ENCODE peak calls at places on chromosome 18, in eight cellular contexts. Z is PC-9, J is hepatocyte, U is cardiac muscle cell, V is mammary epithelial cell, C is heart right ventricle, O is A549, F is dorsolateral prefrontal cortex. L is an unnamed sample.

GRCh38 chr18:68840554-68841263 is 42.8 kb downstream of the CCDC102B start:
- DNase-seq in Z (no peak), J (peak), U (no peak), V (peak), C (peak), O (peak), F (peak), L (peak)

GRCh38 chr18:12960846-12961397 is 13.1 kb downstream of the SEH1L start:
- DNase-seq in Z (no peak), J (peak), U (no peak), V (no peak), C (no peak), O (no peak), F (no peak), L (no peak)

GRCh38 chr18:44811586-44812125 is 131.0 kb downstream of the SETBP1 start:
- DNase-seq in Z (no peak), J (no peak), U (no peak), V (no peak), C (no peak), O (no peak), F (no peak), L (no peak)

GRCh38 chr18:67516432-67517223 is at the start of gene DSEL:
- DNase-seq in Z (peak), J (peak), U (peak), V (peak), C (peak), O (peak), F (peak), L (peak)

GRCh38 chr18:7784171-7784570 is 217.1 kb downstream of the PTPRM start:
- DNase-seq in Z (no peak), J (no peak), U (no peak), V (no peak), C (no peak), O (no peak), F (no peak), L (no peak)

GRCh38 chr18:3150688-3151087 is 69.1 kb downstream of the MYOM1 start:
- DNase-seq in Z (no peak), J (no peak), U (no peak), V (no peak), C (no peak), O (no peak), F (no peak), L (no peak)

GRCh38 chr18:6773777-6774176 is 44.3 kb downstream of the ARHGAP28 start:
- DNase-seq in Z (no peak), J (no peak), U (no peak), V (no peak), C (no peak), O (no peak), F (no peak), L (no peak)

GRCh38 chr18:73986711-73987110 is 160.9 kb downstream of the FBXO15 start:
- DNase-seq in Z (no peak), J (no peak), U (no peak), V (no peak), C (no peak), O (no peak), F (no peak), L (no peak)

GRCh38 chr18:12432196-12432595 is 24.5 kb downstream of the PRELID3A start:
- DNase-seq in Z (no peak), J (no peak), U (no peak), V (no peak), C (no peak), O (no peak), F (no peak), L (no peak)

GRCh38 chr18:8849696-8850095 is 144.3 kb downstream of the MTCL1 start:
- DNase-seq in Z (no peak), J (no peak), U (no peak), V (no peak), C (no peak), O (no peak), F (no peak), L (no peak)

GRCh38 chr18:44564922-44565321 is 115.8 kb upstream of the SETBP1 start:
- DNase-seq in Z (peak), J (peak), U (peak), V (peak), C (no peak), O (no peak), F (no peak), L (no peak)

GRCh38 chr18:7566587-7567486 is at the start of gene PTPRM:
- DNase-seq in Z (no peak), J (peak), U (peak), V (peak), C (peak), O (peak), F (peak), L (peak)

GRCh38 chr18:11950824-11951223 is 30.5 kb upstream of the IMPA2 start:
- DNase-seq in Z (no peak), J (no peak), U (no peak), V (no peak), C (no peak), O (no peak), F (no peak), L (no peak)

GRCh38 chr18:75223687-75224347 is 13.2 kb downstream of the TSHZ1 start:
- DNase-seq in Z (no peak), J (peak), U (no peak), V (no peak), C (no peak), O (no peak), F (no peak), L (no peak)

GRCh38 chr18:9993846-9994660 is 80.2 kb downstream of the VAPA start:
- DNase-seq in Z (no peak), J (no peak), U (no peak), V (no peak), C (no peak), O (no peak), F (no peak), L (no peak)

GRCh38 chr18:22813648-22814328 is 119.3 kb upstream of the RBBP8 start:
- DNase-seq in Z (peak), J (peak), U (peak), V (peak), C (no peak), O (peak), F (no peak), L (peak)

GRCh38 chr18:2958819-2959298 is 54.1 kb downstream of the LPIN2 start:
- DNase-seq in Z (no peak), J (peak), U (no peak), V (no peak), C (no peak), O (no peak), F (no peak), L (no peak)

GRCh38 chr18:12336887-12337286 is 28.8 kb downstream of the TUBB6 start:
- DNase-seq in Z (peak), J (peak), U (peak), V (peak), C (no peak), O (no peak), F (no peak), L (peak)

GRCh38 chr18:3012306-3012919 is 531 bp downstream of the LPIN2 start:
- DNase-seq in Z (no peak), J (peak), U (no peak), V (no peak), C (peak), O (peak), F (peak), L (peak)

GRCh38 chr18:74065366-74065765 is 82.3 kb downstream of the FBXO15 start:
- DNase-seq in Z (no peak), J (no peak), U (no peak), V (no peak), C (no peak), O (no peak), F (no peak), L (no peak)

GRCh38 chr18:50162486-50163304 is 32.3 kb downstream of the MYO5B start:
- DNase-seq in Z (peak), J (no peak), U (no peak), V (peak), C (no peak), O (no peak), F (no peak), L (no peak)

GRCh38 chr18:66867653-66868052 is 263.8 kb upstream of the CDH19 start:
- DNase-seq in Z (no peak), J (no peak), U (no peak), V (peak), C (no peak), O (no peak), F (no peak), L (peak)

GRCh38 chr18:73879771-73880170 is 267.9 kb downstream of the FBXO15 start:
- DNase-seq in Z (no peak), J (no peak), U (no peak), V (no peak), C (no peak), O (no peak), F (no peak), L (no peak)

GRCh38 chr18:31738460-31739407 is 21.9 kb downstream of the SLC25A52 start:
- DNase-seq in Z (no peak), J (peak), U (no peak), V (peak), C (no peak), O (peak), F (no peak), L (no peak)

GRCh38 chr18:22872894-22873537 is 60.1 kb upstream of the RBBP8 start:
- DNase-seq in Z (no peak), J (peak), U (no peak), V (no peak), C (no peak), O (peak), F (no peak), L (no peak)

GRCh38 chr18:27377251-27377650 is 192.1 kb upstream of the CHST9 start:
- DNase-seq in Z (peak), J (no peak), U (no peak), V (peak), C (no peak), O (no peak), F (no peak), L (no peak)

GRCh38 chr18:51037230-51037629 is 7.2 kb downstream of the SMAD4 start:
- DNase-seq in Z (no peak), J (no peak), U (no peak), V (no peak), C (no peak), O (no peak), F (no peak), L (no peak)

GRCh38 chr18:9665311-9665710 is 42.8 kb upstream of the RAB31 start:
- DNase-seq in Z (no peak), J (no peak), U (no peak), V (no peak), C (no peak), O (no peak), F (no peak), L (no peak)

GRCh38 chr18:77052297-77052645 is 80.3 kb downstream of the MBP start:
- DNase-seq in Z (no peak), J (no peak), U (no peak), V (no peak), C (no peak), O (no peak), F (peak), L (no peak)

GRCh38 chr18:77047803-77048419 is 84.7 kb downstream of the MBP start:
- DNase-seq in Z (no peak), J (no peak), U (no peak), V (no peak), C (no peak), O (no peak), F (no peak), L (no peak)

GRCh38 chr18:77052656-77053309 is 79.8 kb downstream of the MBP start:
- DNase-seq in Z (no peak), J (no peak), U (no peak), V (no peak), C (no peak), O (no peak), F (peak), L (no peak)

GRCh38 chr18:77051581-77052296 is 80.8 kb downstream of the MBP start:
- DNase-seq in Z (no peak), J (no peak), U (no peak), V (no peak), C (no peak), O (no peak), F (no peak), L (no peak)

DNA sequence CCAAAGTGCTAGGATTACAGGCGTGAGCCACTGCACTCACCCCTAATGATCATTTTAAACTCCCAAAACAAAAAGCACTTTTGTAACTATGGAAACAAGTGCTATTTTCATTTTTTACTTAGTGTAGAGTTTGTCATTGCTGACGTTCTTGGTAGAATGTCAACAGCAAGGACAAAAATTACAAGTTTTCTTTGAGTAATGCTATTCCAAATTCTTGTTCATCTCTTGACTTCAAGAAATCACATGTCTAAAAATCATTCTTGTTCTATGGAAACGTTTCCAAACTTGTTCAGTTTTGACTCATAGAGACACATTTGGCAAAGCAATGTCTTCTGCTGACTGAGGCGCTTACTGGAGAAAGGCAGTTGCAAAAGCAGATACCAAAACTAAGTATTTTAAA is 82.6 kb downstream of the MBP start:
- DNase-seq in Z (no peak), J (no peak), U (no peak), V (peak), C (no peak), O (no peak), F (no peak), L (no peak)
- H3K27ac ChIP-seq in Z (no peak), J (no peak), U (no peak), V (no peak), C (no peak), O (no peak), F (peak), L (peak)

GRCh38 chr18:64403784-64404498 is 255.1 kb upstream of the LINC00305 start:
- DNase-seq in Z (no peak), J (no peak), U (no peak), V (no peak), C (no peak), O (no peak), F (no peak), L (no peak)

GRCh38 chr18:64405161-64405560 is 256.3 kb upstream of the LINC00305 start:
- DNase-seq in Z (no peak), J (no peak), U (no peak), V (no peak), C (no peak), O (no peak), F (no peak), L (no peak)

GRCh38 chr18:64410685-64411084 is 261.8 kb upstream of the LINC00305 start:
- DNase-seq in Z (no peak), J (no peak), U (no peak), V (no peak), C (no peak), O (no peak), F (no peak), L (no peak)

GRCh38 chr18:64407606-64408005 is 258.7 kb upstream of the LINC00305 start:
- DNase-seq in Z (no peak), J (no peak), U (no peak), V (no peak), C (no peak), O (no peak), F (no peak), L (no peak)

DNA sequence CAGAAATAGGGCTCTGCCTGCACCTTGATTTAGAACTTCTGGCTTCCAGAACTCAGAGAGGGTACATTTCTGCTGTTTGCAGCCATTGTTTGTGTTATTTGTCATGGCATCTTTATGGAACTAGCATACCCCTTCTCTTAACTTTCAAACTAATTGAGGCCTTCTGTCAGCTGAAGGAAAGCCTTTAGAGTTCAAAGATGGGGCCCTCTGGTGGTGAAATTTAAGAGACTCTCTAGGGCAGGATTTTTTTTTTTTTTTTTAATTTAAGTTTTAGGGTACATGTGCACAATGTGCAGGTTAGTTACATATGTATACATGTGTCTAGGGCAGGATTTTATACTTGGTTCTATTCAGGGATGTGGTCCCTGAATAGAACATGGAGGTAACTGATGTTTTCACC is 260.6 kb upstream of the LINC00305 start:
- DNase-seq in Z (no peak), J (peak), U (peak), V (no peak), C (no peak), O (peak), F (no peak), L (no peak)
- TF ChIP-seq CTCF in Z (peak), J (peak), U (no peak), V (peak), C (peak), O (no peak), F (peak), L (peak)

GRCh38 chr18:55509631-55510372 is 78.2 kb downstream of the TCF4 start:
- DNase-seq in Z (no peak), J (no peak), U (peak), V (peak), C (peak), O (no peak), F (no peak), L (no peak)

GRCh38 chr18:55513199-55513598 is 74.8 kb downstream of the TCF4 start:
- DNase-seq in Z (no peak), J (no peak), U (no peak), V (no peak), C (no peak), O (no peak), F (no peak), L (no peak)

GRCh38 chr18:55511277-55511676 is 76.7 kb downstream of the TCF4 start:
- DNase-seq in Z (no peak), J (no peak), U (no peak), V (no peak), C (no peak), O (no peak), F (no peak), L (no peak)

GRCh38 chr18:55508637-55509036 is 79.4 kb downstream of the TCF4 start:
- DNase-seq in Z (no peak), J (no peak), U (no peak), V (no peak), C (no peak), O (no peak), F (no peak), L (no peak)

DNA sequence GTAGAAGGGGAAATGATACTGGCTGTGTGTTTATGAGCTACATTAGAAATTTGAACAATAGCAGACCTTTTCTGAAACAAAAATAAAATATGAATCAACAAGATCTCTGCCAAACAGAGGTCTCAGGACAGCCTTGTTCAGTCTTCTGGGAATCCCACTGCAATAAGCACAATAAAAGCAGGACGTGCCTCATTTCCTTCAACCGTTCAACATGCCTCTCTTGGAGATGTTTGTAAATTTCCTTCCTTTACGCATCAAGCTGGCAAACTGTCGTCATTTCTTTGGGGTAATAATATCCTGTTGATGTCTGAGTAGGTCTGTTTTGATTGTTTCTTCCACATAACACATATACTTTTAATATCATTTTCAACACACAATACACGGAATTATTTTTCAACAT is 77.2 kb downstream of the TCF4 start:
- DNase-seq in Z (no peak), J (no peak), U (no peak), V (no peak), C (peak), O (no peak), F (no peak), L (no peak)
- H3K27ac ChIP-seq in Z (no peak), J (peak), U (peak), V (no peak), C (peak), O (no peak), F (peak), L (no peak)

DNA sequence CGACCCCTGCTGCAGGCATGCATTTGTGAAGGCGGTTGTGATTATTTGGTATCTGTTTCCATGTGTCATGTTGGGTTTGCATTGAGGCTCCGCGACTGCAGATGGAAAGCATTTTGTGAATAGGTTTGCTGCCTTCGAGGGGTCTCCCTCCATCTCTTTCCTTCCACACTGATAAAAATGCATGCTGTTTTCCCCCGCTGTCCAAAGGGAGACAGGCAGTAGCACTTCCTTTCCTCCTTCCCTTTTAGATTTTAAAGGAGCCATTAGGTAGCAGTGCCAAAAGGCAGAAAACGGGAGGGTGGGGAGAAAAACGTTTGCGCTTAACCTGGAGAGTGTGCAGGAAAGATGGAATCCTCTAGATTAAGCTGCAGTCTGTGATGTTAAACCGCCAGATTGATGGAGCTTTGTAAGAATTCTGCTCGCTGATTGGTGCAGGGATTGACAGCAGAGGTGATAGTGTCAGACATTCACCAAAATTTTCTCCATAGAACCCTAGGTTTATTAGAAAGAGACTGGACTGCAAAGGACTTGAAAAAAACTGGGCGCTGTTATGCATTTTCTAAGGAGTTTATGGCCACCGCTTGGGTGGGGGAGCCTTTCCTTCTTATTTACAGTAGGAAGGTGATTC is 653 bp downstream of the MAPRE2 start:
- DNase-seq in Z (no peak), J (no peak), U (peak), V (peak), C (no peak), O (no peak), F (peak), L (peak)
- TF ChIP-seq CTCF in Z (no peak), J (no peak), U (no peak), V (no peak), C (no peak), O (no peak), F (no peak), L (no peak)

GRCh38 chr18:62975785-62976184 is 260.4 kb downstream of the PHLPP1 start:
- DNase-seq in Z (no peak), J (no peak), U (no peak), V (no peak), C (no peak), O (no peak), F (no peak), L (no peak)
- H3K27ac ChIP-seq in Z (no peak), J (no peak), U (no peak), V (no peak), C (no peak), O (no peak), F (peak), L (no peak)

DNA sequence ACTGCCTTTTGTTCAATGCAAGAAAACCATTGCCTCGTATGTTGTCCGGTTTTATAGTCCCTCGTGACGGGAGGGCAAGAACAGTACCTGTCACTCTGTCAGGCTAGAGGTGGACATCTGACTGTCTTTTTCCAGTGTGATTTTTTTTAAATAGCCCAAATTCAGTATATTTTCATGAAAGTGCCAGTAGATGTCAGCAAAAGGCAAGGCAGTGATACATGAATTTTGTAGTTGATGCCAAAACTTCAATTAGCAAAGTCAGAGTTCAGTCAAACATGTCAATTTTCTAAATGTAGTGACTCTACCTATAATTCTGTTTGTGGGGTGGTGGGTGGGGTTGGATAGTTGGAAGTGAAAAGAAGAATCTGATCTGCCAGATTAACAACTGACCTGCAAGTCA is 296.0 kb upstream of the MC4R start:
- DNase-seq in Z (no peak), J (no peak), U (no peak), V (no peak), C (no peak), O (no peak), F (no peak), L (no peak)
- TF ChIP-seq CTCF in Z (peak), J (no peak), U (no peak), V (no peak), C (peak), O (no peak), F (peak), L (no peak)

L was measured in RWPE1.